ENCODE peak calls at places on chromosomes 2 and 18, in four cellular contexts. Q is upper lobe of right lung, A is choroid plexus epithelial cell, B is right lobe of liver. U is an unnamed sample.

GRCh38 chr2:24461685-24462084 is 29.4 kb upstream of the NCOA1 start:
- DNase-seq in Q (no peak), A (no peak), B (no peak), U (no peak)

GRCh38 chr2:180542510-180542909 is 437.9 kb upstream of the UBE2E3 start:
- DNase-seq in Q (no peak), A (no peak), B (no peak), U (no peak)

GRCh38 chr2:31319391-31320175 is 85.6 kb downstream of the EHD3 start:
- DNase-seq in Q (no peak), A (peak), B (no peak), U (no peak)

GRCh38 chr2:2742745-2743144 is 411.7 kb upstream of the MYT1L start:
- DNase-seq in Q (no peak), A (no peak), B (no peak), U (no peak)

GRCh38 chr2:233674995-233675394 is 3.3 kb downstream of the UGT1A9 start:
- DNase-seq in Q (no peak), A (no peak), B (no peak), U (no peak)

GRCh38 chr2:167264380-167264779 is 376.1 kb downstream of the XIRP2 start:
- DNase-seq in Q (no peak), A (peak), B (no peak), U (no peak)

GRCh38 chr2:216989335-216990129 is 129.7 kb upstream of the TNP1 start:
- DNase-seq in Q (no peak), A (peak), B (no peak), U (no peak)

GRCh38 chr2:42202299-42203008 is 33.3 kb downstream of the EML4 start:
- DNase-seq in Q (no peak), A (peak), B (no peak), U (no peak)

GRCh38 chr2:69223759-69224494 is 163.1 kb downstream of the GFPT1 start:
- DNase-seq in Q (no peak), A (no peak), B (no peak), U (no peak)

GRCh38 chr2:207044380-207044779 is 105.1 kb downstream of the CPO start:
- DNase-seq in Q (no peak), A (no peak), B (no peak), U (no peak)

GRCh38 chr18:11047817-11048216 is 101.6 kb downstream of the PIEZO2 start:
- DNase-seq in Q (no peak), A (no peak), B (no peak), U (no peak)

GRCh38 chr2:129229196-129229595 is 750.3 kb upstream of the RAB6C start:
- DNase-seq in Q (no peak), A (no peak), B (no peak), U (no peak)
- TF ChIP-seq CTCF in Q (no peak), A (no peak), B (no peak), U (no peak)

GRCh38 chr2:88955607-88956006 is 264.1 kb downstream of the RPIA start:
- DNase-seq in Q (no peak), A (no peak), B (no peak), U (no peak)

GRCh38 chr2:88949336-88949735 is 257.9 kb downstream of the RPIA start:
- DNase-seq in Q (no peak), A (no peak), B (no peak), U (no peak)

DNA sequence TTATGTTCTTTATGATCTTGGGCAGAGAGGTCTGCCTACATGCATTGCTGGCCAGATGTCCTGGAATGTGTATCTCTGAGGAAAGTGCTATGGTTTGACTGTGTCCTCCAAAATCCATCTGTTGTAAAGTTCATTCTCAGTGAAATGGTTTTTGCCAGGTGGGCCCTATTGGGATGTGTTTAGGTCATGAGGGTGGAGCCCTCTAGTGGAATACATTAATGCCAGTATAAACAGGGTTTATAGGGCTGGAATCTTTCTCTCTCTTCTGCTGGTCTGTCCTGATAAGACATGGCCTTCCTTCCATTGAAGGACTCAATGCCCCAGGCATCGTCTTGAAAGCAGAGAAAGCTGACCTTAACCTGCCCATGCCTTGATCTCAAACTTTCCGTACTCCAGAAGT is 258.5 kb downstream of the RPIA start:
- DNase-seq in Q (no peak), A (peak), B (no peak), U (no peak)
- TF ChIP-seq CTCF in Q (peak), A (peak), B (no peak), U (peak)

GRCh38 chr2:88738271-88738670 is 46.8 kb downstream of the RPIA start:
- DNase-seq in Q (no peak), A (peak), B (no peak), U (no peak)

GRCh38 chr2:88737385-88737784 is 45.9 kb downstream of the RPIA start:
- DNase-seq in Q (no peak), A (peak), B (no peak), U (no peak)

GRCh38 chr2:88735853-88736252 is 44.4 kb downstream of the RPIA start:
- DNase-seq in Q (no peak), A (no peak), B (no peak), U (no peak)

GRCh38 chr2:88735133-88735532 is 43.7 kb downstream of the RPIA start:
- DNase-seq in Q (no peak), A (no peak), B (no peak), U (no peak)

GRCh38 chr2:88739985-88740600 is 48.6 kb downstream of the RPIA start:
- DNase-seq in Q (peak), A (peak), B (peak), U (no peak)
- TF ChIP-seq CTCF in Q (peak), A (peak), B (peak), U (peak)

DNA sequence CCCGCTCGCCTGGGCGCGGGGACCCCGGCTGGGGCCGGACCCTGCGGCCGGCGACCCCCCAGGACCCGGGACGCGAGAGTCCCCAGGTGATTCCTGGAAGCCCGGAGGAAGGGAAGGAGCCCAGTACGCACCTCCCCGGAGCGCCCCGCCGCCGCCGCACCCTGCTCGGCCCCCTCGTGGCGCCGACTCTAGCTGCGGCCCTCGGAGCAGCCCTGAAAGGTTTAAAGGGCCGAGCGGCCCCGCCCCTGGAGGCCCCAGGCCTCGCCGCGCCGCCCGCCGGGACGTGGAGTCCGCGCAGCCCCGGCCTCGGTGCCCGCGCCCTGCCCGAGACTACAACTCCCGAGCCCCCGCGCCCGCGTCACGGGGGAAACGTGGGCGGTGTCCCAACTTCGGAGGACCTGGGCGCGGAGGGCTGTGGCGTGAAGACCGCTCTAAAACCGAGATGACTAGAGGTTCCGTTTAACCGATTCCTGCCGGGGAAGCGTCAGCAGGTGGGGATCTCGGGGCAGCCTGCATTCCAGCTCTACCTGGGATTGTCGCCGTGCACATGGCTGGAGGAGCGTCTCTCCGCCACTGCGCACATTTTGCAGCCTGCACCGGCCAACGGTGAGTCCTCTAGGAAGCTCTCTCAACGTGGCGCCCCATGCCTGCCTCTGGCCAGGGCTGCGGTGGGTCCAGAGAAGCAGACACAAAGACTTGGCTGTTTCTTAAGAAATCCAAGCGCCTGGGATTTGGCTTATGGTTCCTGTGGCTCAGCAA is at the start of gene TMEM150A:
- DNase-seq in Q (peak), A (peak), B (peak), U (peak)
- TF ChIP-seq CTCF in Q (peak), A (peak), B (peak), U (peak)

GRCh38 chr18:59200787-59201186 is 19.2 kb upstream of the GRP start:
- DNase-seq in Q (no peak), A (peak), B (no peak), U (no peak)
- TF ChIP-seq CTCF in Q (no peak), A (peak), B (no peak), U (no peak)

DNA sequence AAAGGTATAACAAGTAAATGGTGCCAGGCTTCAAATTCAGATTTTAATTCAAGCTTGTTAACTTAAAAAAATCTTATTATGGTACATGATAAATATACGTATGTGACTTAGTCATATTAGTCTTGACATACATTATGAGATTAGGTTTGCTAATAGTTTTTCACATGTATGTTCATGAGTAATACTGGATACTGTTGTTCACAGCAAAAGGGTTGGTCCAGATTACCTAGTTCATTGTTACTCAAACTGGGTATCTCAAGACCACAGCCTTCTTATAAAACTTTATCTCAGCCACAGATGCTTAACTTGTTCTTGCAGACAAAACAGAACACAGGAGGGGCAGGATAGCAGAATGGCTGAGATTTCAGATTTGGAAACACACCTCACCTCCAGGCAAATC is 26.8 kb downstream of the VPS4B start:
- DNase-seq in Q (no peak), A (no peak), B (no peak), U (no peak)
- TF ChIP-seq CTCF in Q (no peak), A (no peak), B (no peak), U (no peak)

GRCh38 chr2:295081-295480 is 7.2 kb upstream of the ALKAL2 start:
- DNase-seq in Q (no peak), A (no peak), B (no peak), U (no peak)
- TF ChIP-seq CTCF in Q (no peak), A (no peak), B (no peak), U (no peak)

U was measured in chondrocyte.